ENCODE peak calls at places on chromosomes 13 and 19, in four cellular contexts. E is heart left ventricle, B is psoas muscle, X is cardiac fibroblast. R is an unnamed sample.

GRCh38 chr13:40653558-40654318 is 12.7 kb downstream of the FOXO1 start:
- DNase-seq in E (no peak), B (no peak), X (peak; percentile 47), R (peak; percentile 53)

GRCh38 chr19:13430790-13431582 is 75.3 kb downstream of the CACNA1A start:
- DNase-seq in E (no peak), B (peak; percentile 55), X (peak; percentile 67), R (peak; percentile 66)

GRCh38 chr19:9878511-9879196 is 43.5 kb downstream of the PIN1 start:
- DNase-seq in E (no peak), B (no peak), X (peak; percentile 61), R (peak; percentile 44)

GRCh38 chr13:85693889-85694511 is 105.2 kb downstream of the SLITRK6 start:
- DNase-seq in E (no peak), B (no peak), X (no peak), R (no peak)

GRCh38 chr19:46608178-46608577 is 7.0 kb downstream of the CALM3 start:
- DNase-seq in E (no peak), B (peak; percentile 13), X (no peak), R (no peak)

GRCh38 chr13:26919311-26919710 is 158.7 kb upstream of the GPR12 start:
- DNase-seq in E (no peak), B (no peak), X (no peak), R (no peak)

GRCh38 chr19:48552406-48553322 is 692 bp downstream of the SULT2B1 start:
- DNase-seq in E (no peak), B (no peak), X (no peak), R (no peak)

GRCh38 chr13:93963266-93964131 is 516.0 kb downstream of the DCT start:
- DNase-seq in E (no peak), B (no peak), X (peak; percentile 61), R (peak; percentile 82)

GRCh38 chr19:1269478-1270167 is 491 bp downstream of the CIRBP start:
- DNase-seq in E (peak; percentile 89), B (peak; percentile 96), X (peak; percentile 93), R (peak; percentile 91)

GRCh38 chr19:45879055-45879454 is 6.9 kb downstream of the IRF2BP1 start:
- DNase-seq in E (no peak), B (no peak), X (no peak), R (no peak)

GRCh38 chr13:112996671-112997091 is 27.7 kb downstream of the MCF2L start:
- DNase-seq in E (no peak), B (no peak), X (no peak), R (no peak)

GRCh38 chr19:45443462-45444317 is 20.0 kb upstream of the ERCC1 start:
- DNase-seq in E (peak; percentile 98), B (peak; percentile 98), X (peak; percentile 95), R (peak; percentile 93)

GRCh38 chr13:21225841-21226581 is 49.6 kb downstream of the MRPL57 start:
- DNase-seq in E (no peak), B (no peak), X (no peak), R (no peak)

GRCh38 chr13:76775031-76775740 is 111.0 kb downstream of the KCTD12 start:
- DNase-seq in E (no peak), B (no peak), X (peak; percentile 42), R (peak; percentile 34)

GRCh38 chr13:99442273-99442895 is 58.9 kb upstream of the TM9SF2 start:
- DNase-seq in E (no peak), B (no peak), X (peak; percentile 68), R (peak; percentile 67)

GRCh38 chr13:35157143-35157755 is 215.2 kb downstream of the NBEA start:
- DNase-seq in E (peak; percentile 18), B (no peak), X (peak; percentile 74), R (peak; percentile 81)

GRCh38 chr13:98327326-98328314 is 150.6 kb upstream of the RNF113B start:
- DNase-seq in E (no peak), B (no peak), X (peak; percentile 68), R (peak; percentile 59)

GRCh38 chr13:111602874-111603273 is 282.4 kb downstream of the TEX29 start:
- DNase-seq in E (no peak), B (no peak), X (no peak), R (no peak)

GRCh38 chr19:2986951-2987491 is 9.7 kb downstream of the TLE6 start:
- DNase-seq in E (no peak), B (no peak), X (peak; percentile 34), R (no peak)

GRCh38 chr13:32225494-32225931 is 89.7 kb downstream of the ZAR1L start:
- DNase-seq in E (no peak), B (no peak), X (peak; percentile 28), R (peak; percentile 25)

GRCh38 chr13:41470187-41470586 is 12.8 kb downstream of the RGCC start:
- DNase-seq in E (no peak), B (no peak), X (no peak), R (no peak)

GRCh38 chr13:48508001-48508400 is 24.9 kb downstream of the RCBTB2 start:
- DNase-seq in E (no peak), B (no peak), X (no peak), R (no peak)
- H3K4me3 ChIP-seq in E (no peak overlapping the region), B (no peak overlapping the region), X (no peak overlapping the region), R (no peak overlapping the region)

GRCh38 chr19:30556230-30556711 is 184.1 kb downstream of the ZNF536 start:
- DNase-seq in E (no peak), B (no peak), X (no peak), R (no peak)
- TF ChIP-seq CTCF in E (no peak), B (no peak), X (no peak), R (no peak)

GRCh38 chr19:17615889-17616685 is 60.6 kb downstream of the COLGALT1 start:
- DNase-seq in E (no peak), B (peak; percentile 6), X (no peak), R (no peak)
- H3K4me3 ChIP-seq in E (peak overlapping the region; percentile 5), B (peak overlapping the region; percentile 18), X (no peak overlapping the region), R (no peak overlapping the region)

GRCh38 chr13:33692531-33692930 is 125.4 kb upstream of the RFC3 start:
- DNase-seq in E (no peak), B (no peak), X (no peak), R (no peak)
- TF ChIP-seq CTCF in E (no peak), B (no peak), X (no peak), R (no peak)

GRCh38 chr19:40443930-40444180 is 280 bp downstream of the SERTAD3 start:
- DNase-seq in E (no peak), B (no peak), X (no peak), R (peak; percentile 26)

GRCh38 chr19:40445945-40446784 is 2.0 kb upstream of the SERTAD3 start:
- DNase-seq in E (no peak), B (no peak), X (no peak), R (no peak)

GRCh38 chr19:40445637-40445944 is 1.5 kb upstream of the SERTAD3 start:
- DNase-seq in E (no peak), B (no peak), X (no peak), R (no peak)

GRCh38 chr19:40444181-40445005 is at the start of gene SERTAD3:
- DNase-seq in E (peak; percentile 98), B (peak; percentile 99), X (peak; percentile 97), R (peak; percentile 95)

GRCh38 chr19:40445006-40445312 is 824 bp upstream of the SERTAD3 start:
- DNase-seq in E (no peak), B (no peak), X (no peak), R (no peak)
- H3K4me3 ChIP-seq in E (peak overlapping the region; percentile 77), B (peak overlapping the region; percentile 98), X (peak overlapping the region; percentile 68), R (peak overlapping the region; percentile 100)

DNA sequence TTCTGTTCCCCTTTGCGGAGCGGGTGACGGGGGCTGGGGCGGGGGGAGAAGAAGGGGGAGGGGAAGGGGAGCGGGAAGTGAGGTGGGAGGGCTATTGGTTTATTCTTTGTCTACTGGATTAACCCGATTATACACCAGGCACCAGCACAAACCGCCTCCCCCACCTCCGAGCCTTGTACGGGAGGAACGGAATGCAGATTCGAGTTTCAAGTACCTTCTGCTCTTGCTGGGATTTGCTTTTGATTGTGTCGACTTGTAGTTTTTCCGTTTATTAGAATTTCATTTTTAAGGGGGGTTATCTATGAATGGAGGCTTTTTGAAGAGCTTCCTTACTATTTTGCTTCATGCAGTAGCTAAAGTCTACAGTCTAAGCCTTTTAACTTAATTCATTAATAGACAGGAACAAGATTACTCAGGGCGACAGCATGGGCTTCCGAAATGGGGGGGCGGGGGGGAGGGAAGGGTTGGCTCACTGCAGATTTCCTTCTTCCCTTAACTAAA is 895 bp upstream of the SPRY2 start:
- DNase-seq in E (peak; percentile 50), B (peak; percentile 68), X (peak; percentile 65), R (peak; percentile 71)
- TF ChIP-seq CTCF in E (no peak), B (no peak), X (no peak), R (no peak)

GRCh38 chr13:73250061-73250460 is 191.3 kb downstream of the KLF5 start:
- DNase-seq in E (no peak), B (no peak), X (no peak), R (no peak)
- H3K4me3 ChIP-seq in E (no peak overlapping the region), B (no peak overlapping the region), X (no peak overlapping the region), R (no peak overlapping the region)

GRCh38 chr13:24744247-24744646 is 19.7 kb upstream of the RNF17 start:
- DNase-seq in E (no peak), B (no peak), X (no peak), R (no peak)

GRCh38 chr13:24745516-24745860 is 18.5 kb upstream of the RNF17 start:
- DNase-seq in E (no peak), B (no peak), X (no peak), R (no peak)

GRCh38 chr13:24747248-24748151 is 16.5 kb upstream of the RNF17 start:
- DNase-seq in E (no peak), B (no peak), X (peak; percentile 15), R (no peak)

GRCh38 chr13:24745861-24746617 is 17.9 kb upstream of the RNF17 start:
- DNase-seq in E (no peak), B (no peak), X (no peak), R (no peak)

DNA sequence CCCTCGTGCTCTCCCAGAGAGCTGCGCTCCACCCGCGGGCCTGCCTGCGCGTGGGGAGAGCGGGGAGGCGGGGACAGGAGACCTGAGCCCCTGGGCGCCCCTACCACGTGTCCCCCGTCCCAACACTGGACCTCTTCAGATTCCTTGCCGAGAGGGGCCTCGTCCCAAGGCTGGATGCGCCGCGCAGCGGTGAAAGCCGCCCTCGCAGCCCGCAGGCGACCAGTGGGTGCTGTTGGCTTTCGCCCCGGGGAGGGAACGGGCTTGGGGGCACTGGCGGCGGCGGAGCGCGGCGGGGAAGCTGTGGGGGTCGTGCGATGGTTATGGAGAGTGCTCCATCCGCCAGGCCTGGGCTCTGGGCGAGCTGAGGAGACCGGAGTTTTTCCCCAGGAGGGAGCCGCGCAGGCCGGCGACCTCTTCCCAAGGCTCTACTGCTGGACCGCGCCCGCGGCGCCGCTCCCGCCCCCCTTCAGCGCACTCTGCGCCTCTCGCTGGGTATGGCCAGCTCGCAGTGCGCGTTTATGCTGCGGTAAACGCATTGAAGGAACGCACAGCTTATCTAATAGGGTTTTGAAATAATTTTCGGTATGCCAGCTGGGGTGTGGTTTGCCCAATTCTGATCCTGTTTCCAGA is 17.2 kb upstream of the RNF17 start:
- DNase-seq in E (no peak), B (no peak), X (no peak), R (no peak)
- TF ChIP-seq CTCF in E (no peak), B (no peak), X (no peak), R (peak; percentile 7)

R was measured in fibroblast of pulmonary artery.